ENCODE peak calls at places on chromosomes 5 and 9, in four cellular contexts. V is WTC11, X is SK-N-SH, N is GM12878. D is an unnamed sample.
A peak's percentile ranks its signal among the peaks of the same experiment; 100 is the strongest.

GRCh38 chr5:67512758-67513157 is 316.2 kb upstream of the CD180 start:
- DNase-seq in V (no peak), N (no peak), X (no peak), D (no peak)

GRCh38 chr5:151671979-151672378 is 14.7 kb downstream of the SPARC start:
- DNase-seq in X (no peak), N (no peak), V (no peak), D (no peak)

GRCh38 chr5:64315778-64316177 is 150.1 kb downstream of the RNF180 start:
- DNase-seq in X (no peak), N (no peak), V (no peak), D (no peak)

GRCh38 chr5:180623411-180623834 is 26.0 kb downstream of the FLT4 start:
- DNase-seq in X (no peak), N (no peak), V (no peak), D (no peak)

GRCh38 chr5:150044712-150045111 is 41.6 kb downstream of the CSF1R start:
- DNase-seq in X (no peak), N (no peak), V (no peak), D (no peak)

GRCh38 chr9:133704711-133705181 is 33.4 kb downstream of the SARDH start:
- DNase-seq in V (peak; percentile 9), N (no peak), X (no peak), D (no peak)

GRCh38 chr5:111227805-111228204 is 3.6 kb downstream of the CAMK4 start:
- DNase-seq in N (no peak), V (no peak), X (peak; percentile 37), D (no peak)

GRCh38 chr9:119788876-119789275 is 419.6 kb upstream of the BRINP1 start:
- DNase-seq in X (no peak), V (no peak), N (no peak), D (no peak)

GRCh38 chr5:67771221-67771620 is 444.3 kb upstream of the PIK3R1 start:
- DNase-seq in N (no peak), V (no peak), X (no peak), D (no peak)

GRCh38 chr5:32541241-32541640 is 44.1 kb upstream of the SUB1 start:
- DNase-seq in N (no peak), V (no peak), X (peak; percentile 74), D (no peak)

GRCh38 chr5:63351164-63351563 is 611.1 kb downstream of the HTR1A start:
- DNase-seq in N (no peak), X (no peak), V (no peak), D (no peak)

GRCh38 chr9:105232207-105232606 is 12.2 kb upstream of the SLC44A1 start:
- DNase-seq in V (no peak), X (no peak), N (no peak), D (no peak)

GRCh38 chr9:116286287-116286686 is 132.7 kb downstream of the PAPPA start:
- DNase-seq in X (no peak), V (peak; percentile 56), N (no peak), D (no peak)

GRCh38 chr9:18905883-18906649 is 126.9 kb downstream of the SAXO1 start:
- DNase-seq in X (no peak), N (no peak), V (no peak), D (no peak)

GRCh38 chr5:175920506-175920865 is 47.6 kb downstream of the THOC3 start:
- DNase-seq in X (no peak), V (no peak), N (no peak), D (no peak)

GRCh38 chr5:80153586-80154126 is 102.2 kb downstream of the SERINC5 start:
- DNase-seq in X (no peak), V (no peak), N (no peak), D (no peak)

GRCh38 chr5:168291961-168292782 is 727 bp downstream of the WWC1 start:
- DNase-seq in V (peak; percentile 67), X (peak; percentile 75), N (no peak), D (no peak)

GRCh38 chr5:9059920-9060691 is 485.8 kb downstream of the SEMA5A start:
- DNase-seq in N (no peak), V (no peak), X (no peak), D (no peak)

GRCh38 chr5:128579111-128579510 is 41.1 kb upstream of the FBN2 start:
- DNase-seq in N (no peak), X (no peak), V (no peak), D (no peak)

GRCh38 chr5:157148734-157149615 is 6.3 kb upstream of the MED7 start:
- DNase-seq in N (peak; percentile 40), X (peak; percentile 65), V (peak; percentile 67), D (peak; percentile 72)

GRCh38 chr5:16057277-16057676 is 122.3 kb downstream of the MARCHF11 start:
- DNase-seq in X (no peak), N (no peak), V (no peak), D (no peak)

GRCh38 chr5:143262393-143263174 is 140.9 kb downstream of the NR3C1 start:
- DNase-seq in N (peak; percentile 48), X (no peak), V (no peak), D (no peak)

GRCh38 chr5:61991426-61991825 is 314.6 kb upstream of the KIF2A start:
- DNase-seq in V (no peak), X (no peak), N (no peak), D (no peak)

GRCh38 chr9:133742849-133743444 is 4.8 kb upstream of the SARDH start:
- DNase-seq in V (peak; percentile 96), N (peak; percentile 23), X (peak; percentile 95), D (peak; percentile 91)

GRCh38 chr9:73537561-73537960 is 385.9 kb downstream of the ANXA1 start:
- DNase-seq in V (no peak), N (no peak), X (no peak), D (no peak)

GRCh38 chr5:71782771-71783770 is 64.0 kb downstream of the CARTPT start:
- DNase-seq in V (peak; percentile 89), N (peak; percentile 60), X (peak; percentile 68), D (peak; percentile 63)

GRCh38 chr9:115694014-115694413 is 459.6 kb upstream of the PAPPA start:
- DNase-seq in X (no peak), V (peak; percentile 54), N (no peak), D (no peak)

GRCh38 chr5:154193176-154193575 is 2.6 kb downstream of the GALNT10 start:
- DNase-seq in N (no peak), V (no peak), X (no peak), D (no peak)

GRCh38 chr9:86599565-86599964 is 245.4 kb upstream of the TUT7 start:
- DNase-seq in V (no peak), X (no peak), N (no peak), D (no peak)

GRCh38 chr5:127567026-127567768 is 49.8 kb downstream of the PRRC1 start:
- DNase-seq in V (no peak), N (no peak), X (no peak), D (no peak)

GRCh38 chr5:122350496-122350895 is 38.5 kb downstream of the SNCAIP start:
- DNase-seq in X (no peak), V (no peak), N (no peak), D (no peak)

GRCh38 chr5:154593091-154593490 is 115.1 kb upstream of the HAND1 start:
- DNase-seq in V (no peak), N (no peak), X (no peak), D (no peak)

GRCh38 chr5:68015381-68015780 is 200.2 kb upstream of the PIK3R1 start:
- DNase-seq in X (no peak), N (no peak), V (no peak), D (no peak)

GRCh38 chr5:166370928-166371690 is 1920.3 kb upstream of the WWC1 start:
- DNase-seq in V (no peak), X (no peak), N (no peak), D (no peak)

GRCh38 chr9:84937086-84937670 is 267.6 kb downstream of the NTRK2 start:
- DNase-seq in N (no peak), V (peak; percentile 53), X (no peak), D (no peak)

GRCh38 chr5:1754531-1755220 is 45.0 kb downstream of the MRPL36 start:
- DNase-seq in X (no peak), N (no peak), V (no peak), D (no peak)

GRCh38 chr5:94254214-94254613 is 364.2 kb downstream of the KIAA0825 start:
- DNase-seq in X (no peak), N (no peak), V (no peak), D (no peak)

GRCh38 chr9:107943901-107944300 is 454.3 kb upstream of the KLF4 start:
- DNase-seq in X (no peak), N (no peak), V (no peak), D (no peak)
- TF ChIP-seq USF1 in X (no peak), N (no peak), V (no peak), D (no peak)

DNA sequence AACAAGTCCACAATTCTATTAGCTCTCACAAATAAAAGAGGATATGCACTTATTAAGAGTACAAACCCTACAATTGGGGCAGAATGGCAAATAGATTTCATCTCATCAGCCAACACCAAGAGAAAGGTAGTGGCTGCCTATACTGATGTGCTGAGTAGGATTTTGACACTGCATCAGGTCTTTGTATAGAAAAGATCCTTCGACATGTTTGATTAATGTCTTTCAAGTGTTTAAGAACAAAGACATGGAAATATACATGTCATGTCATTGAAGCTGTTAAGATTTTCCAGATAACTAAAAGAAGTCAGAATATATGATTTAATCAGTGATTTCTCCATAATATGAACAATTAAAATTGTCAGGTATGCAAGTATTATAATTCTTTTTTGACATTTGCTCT is 238.7 kb upstream of the GRAMD2B start:
- DNase-seq in X (no peak), V (no peak), N (no peak), D (no peak)
- TF ChIP-seq USF1 in X (no peak), V (no peak), N (no peak), D (no peak)

GRCh38 chr9:38120961-38121360 is 51.9 kb upstream of the SHB start:
- DNase-seq in V (no peak), X (no peak), N (no peak), D (no peak)
- TF ChIP-seq USF1 in V (no peak), X (no peak), N (no peak), D (no peak)

DNA sequence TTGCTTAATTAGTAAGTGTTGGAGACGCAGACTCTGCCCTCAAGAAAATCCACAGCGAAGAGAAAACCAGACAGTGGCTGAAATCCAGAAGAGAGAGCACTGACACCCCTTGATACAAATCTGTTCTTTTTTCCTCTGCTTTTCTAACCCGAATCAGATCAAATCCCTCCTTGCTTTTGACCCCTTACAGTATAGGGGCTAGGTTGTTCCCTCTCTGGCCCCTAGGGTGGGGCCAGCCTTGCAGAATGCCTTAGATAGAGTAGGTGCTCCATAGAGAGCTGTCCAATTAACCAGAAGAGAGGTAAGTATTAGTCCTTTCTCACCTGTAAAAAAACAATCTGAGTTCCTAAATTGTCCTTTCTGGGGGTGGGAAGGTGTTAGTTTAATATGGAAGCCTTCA is 10.1 kb downstream of the C1QTNF2 start:
- DNase-seq in N (no peak), X (no peak), V (no peak), D (no peak)
- TF ChIP-seq USF1 in N (no peak), X (no peak), V (no peak), D (no peak)

DNA sequence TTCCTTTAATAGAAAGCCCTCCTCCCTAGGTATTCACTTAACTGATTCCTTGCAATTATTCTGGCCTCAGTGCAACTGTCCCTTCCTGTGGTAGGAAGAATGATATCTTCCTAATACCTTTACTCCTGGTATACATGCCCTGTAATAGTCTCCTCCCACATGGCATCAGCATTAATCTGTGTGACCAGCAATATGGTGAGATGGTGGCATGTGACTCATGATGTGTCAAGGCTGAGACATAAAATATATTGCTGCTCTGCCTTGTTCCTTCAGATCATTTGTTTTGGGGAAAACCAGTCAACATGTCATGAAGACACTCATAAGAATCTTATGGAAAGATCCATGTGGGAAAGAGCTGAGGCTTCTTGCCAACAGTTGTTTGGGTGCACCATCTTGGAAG is 149.1 kb upstream of the TRPM3 start:
- DNase-seq in N (no peak), V (no peak), X (no peak), D (no peak)
- TF ChIP-seq USF1 in N (no peak), V (no peak), X (no peak), D (no peak)